ENCODE peak calls at places on chromosomes 5 and 9, in five cellular contexts. K, G, J, M and T are unnamed samples.

GRCh38 chr9:133883356-133883755 is 108.8 kb downstream of the VAV2 start:
- DNase-seq in K (no peak), G (no peak), J (no peak), M (no peak), T (no peak)

GRCh38 chr9:128940271-128940921 is 7.0 kb downstream of the DOLK start:
- DNase-seq in K (no peak), G (no peak), J (no peak), M (peak), T (no peak)

GRCh38 chr9:92142329-92142728 is 27.1 kb upstream of the SPTLC1 start:
- DNase-seq in K (no peak), G (no peak), J (no peak), M (no peak), T (no peak)

GRCh38 chr5:8577792-8578191 is 708.8 kb downstream of the MTRR start:
- DNase-seq in K (no peak), G (no peak), J (no peak), M (no peak), T (no peak)

GRCh38 chr5:108481355-108481931 is 99.5 kb upstream of the FBXL17 start:
- DNase-seq in K (no peak), G (no peak), J (no peak), M (no peak), T (peak)

GRCh38 chr5:154625031-154625430 is 130.1 kb upstream of the LARP1 start:
- DNase-seq in K (no peak), G (no peak), J (no peak), M (no peak), T (no peak)

GRCh38 chr9:124665391-124666058 is 105.6 kb downstream of the NR6A1 start:
- DNase-seq in K (no peak), G (no peak), J (no peak), M (no peak), T (no peak)

GRCh38 chr9:135665795-135666189 is 2.7 kb downstream of the LCN9 start:
- DNase-seq in K (no peak), G (no peak), J (no peak), M (peak), T (no peak)

GRCh38 chr5:159331099-159331973 is 1.0 kb upstream of the IL12B start:
- DNase-seq in K (no peak), G (peak), J (peak), M (peak), T (peak)